ENCODE peak calls at places on chromosome 4, in four cellular contexts. L is stimulated activated CD8-positive, alpha-beta memory T cell treated with anti-CD3 and anti-CD28 coated beads, Interleukin-12 subunit alpha, Interleukin-12 subunit beta, amount 100 ng/mL, for 4 hours; Q is NCI-H1105 treated with DMSO at 0.1 percent for 48 hours; B is body of pancreas. U is an unnamed sample.

GRCh38 chr4:1015179-1015578 is 3.8 kb downstream of the FGFRL1 start:
- DNase-seq in L (no peak), Q (no peak), B (no peak), U (no peak)

GRCh38 chr4:174828845-174829701 is at the start of gene GLRA3:
- DNase-seq in L (no peak), Q (peak; percentile 92), B (peak; percentile 75), U (peak; percentile 65)

GRCh38 chr4:94032754-94033153 is 174.9 kb upstream of the SMARCAD1 start:
- DNase-seq in L (no peak), Q (no peak), B (no peak), U (no peak)

GRCh38 chr4:39716356-39716755 is 18.4 kb downstream of the UBE2K start:
- DNase-seq in L (no peak), Q (no peak), B (no peak), U (no peak)

GRCh38 chr4:159150838-159151390 is 48.0 kb downstream of the RAPGEF2 start:
- DNase-seq in L (no peak), Q (no peak), B (peak; percentile 10), U (no peak)

GRCh38 chr4:44493924-44494323 is 45.3 kb upstream of the KCTD8 start:
- DNase-seq in L (no peak), Q (no peak), B (no peak), U (peak; percentile 50)

GRCh38 chr4:20832821-20833220 is 132.6 kb downstream of the PACRGL start:
- DNase-seq in L (no peak), Q (no peak), B (no peak), U (no peak)

GRCh38 chr4:139603576-139604387 is 47.8 kb upstream of the SETD7 start:
- DNase-seq in L (no peak), Q (peak; percentile 23), B (peak; percentile 71), U (peak; percentile 80)

GRCh38 chr4:20532871-20533870 is 167.1 kb upstream of the PACRGL start:
- DNase-seq in L (no peak), Q (no peak), B (no peak), U (peak; percentile 39)

GRCh38 chr4:1837069-1837468 is 18.9 kb downstream of the LETM1 start:
- DNase-seq in L (no peak), Q (no peak), B (no peak), U (no peak)

GRCh38 chr4:126701756-126702155 is 931.0 kb upstream of the INTU start:
- DNase-seq in L (no peak), Q (peak; percentile 15), B (no peak), U (peak; percentile 59)

GRCh38 chr4:99099311-99099710 is 10.7 kb upstream of the ADH5 start:
- DNase-seq in L (no peak), Q (no peak), B (no peak), U (no peak)